ENCODE peak calls at places on chromosome 7, in ten cellular contexts. T is GM23248, U is OCI-LY7, V is hepatocyte, D is A549, G is IMR-90, W is Karpas-422, J is PC-9, L is fibroblast of lung, R is osteoblast. M is an unnamed sample.

GRCh38 chr7:29622335-29623265 is 59.0 kb downstream of the PRR15 start:
- DNase-seq in D (peak), W (no peak), G (peak), U (no peak), J (peak), L (peak), T (peak), R (peak), V (peak), M (peak)

GRCh38 chr7:73972614-73973013 is 55.4 kb upstream of the ELN start:
- DNase-seq in D (no peak), L (no peak), J (no peak), W (no peak), T (no peak), R (peak), U (no peak), G (no peak), V (no peak), M (no peak)

GRCh38 chr7:122726881-122727280 is 24.2 kb upstream of the RNF148 start:
- DNase-seq in V (no peak), G (no peak), L (no peak), J (no peak), D (no peak), W (no peak), T (no peak), U (no peak), R (no peak), M (no peak)

GRCh38 chr7:27095050-27095896 is 527 bp downstream of the HOXA1 start:
- DNase-seq in W (peak), L (no peak), R (peak), V (no peak), T (no peak), G (peak), U (peak), D (no peak), J (no peak), M (no peak)

GRCh38 chr7:104029765-104030164 is 40.3 kb upstream of the RELN start:
- DNase-seq in J (no peak), U (no peak), V (no peak), D (no peak), L (no peak), W (no peak), G (no peak), T (no peak), R (no peak), M (no peak)

GRCh38 chr7:104059103-104059502 is 69.6 kb upstream of the RELN start:
- DNase-seq in W (no peak), V (no peak), U (no peak), T (no peak), L (no peak), G (no peak), R (no peak), D (no peak), J (no peak), M (no peak)

GRCh38 chr7:51067757-51068156 is 248.9 kb downstream of the COBL start:
- DNase-seq in D (peak), J (peak), R (peak), V (peak), U (peak), T (peak), L (peak), G (peak), W (peak), M (peak)

GRCh38 chr7:4958477-4959301 is at the start of gene MMD2:
- DNase-seq in W (no peak), U (no peak), V (no peak), J (no peak), L (no peak), G (no peak), D (no peak), T (no peak), R (no peak), M (no peak)

GRCh38 chr7:39291644-39292411 is 274.4 kb upstream of the YAE1 start:
- DNase-seq in U (no peak), T (no peak), D (no peak), J (no peak), G (no peak), V (no peak), W (no peak), L (no peak), R (no peak), M (no peak)

GRCh38 chr7:17412883-17413282 is 114.4 kb downstream of the AHR start:
- DNase-seq in T (no peak), R (no peak), U (no peak), V (no peak), L (no peak), W (no peak), J (no peak), D (no peak), G (no peak), M (no peak)

GRCh38 chr7:122764902-122765301 is 62.2 kb upstream of the RNF148 start:
- DNase-seq in V (no peak), T (no peak), J (no peak), R (no peak), U (no peak), L (no peak), G (no peak), W (no peak), D (no peak), M (no peak)

GRCh38 chr7:25831901-25832411 is 320.0 kb upstream of the NFE2L3 start:
- DNase-seq in R (no peak), T (no peak), D (no peak), L (peak), G (peak), J (no peak), V (no peak), U (no peak), W (no peak), M (no peak)

GRCh38 chr7:150756858-150757257 is 19.6 kb downstream of the GIMAP5 start:
- DNase-seq in G (no peak), T (peak), R (no peak), J (no peak), D (no peak), W (peak), U (no peak), V (no peak), L (no peak), M (no peak)

GRCh38 chr7:106793015-106793651 is 71.9 kb upstream of the PIK3CG start:
- DNase-seq in R (no peak), W (peak), G (peak), U (peak), D (peak), L (peak), T (peak), V (peak), J (no peak), M (no peak)

GRCh38 chr7:1372063-1372462 is 87.2 kb downstream of the MICALL2 start:
- DNase-seq in J (no peak), T (no peak), W (no peak), U (no peak), D (no peak), V (no peak), L (no peak), R (no peak), G (no peak), M (no peak)

GRCh38 chr7:27182285-27182827 is 2.7 kb downstream of the HOXA11 start:
- DNase-seq in V (no peak), G (no peak), T (no peak), J (no peak), W (no peak), D (no peak), U (no peak), R (peak), L (no peak), M (no peak)

GRCh38 chr7:414681-415560 is 104.7 kb downstream of the PDGFA start:
- DNase-seq in U (no peak), L (no peak), G (no peak), T (no peak), V (no peak), W (no peak), J (no peak), R (peak), D (no peak), M (no peak)

GRCh38 chr7:18356195-18356645 is 139.3 kb upstream of the HDAC9 start:
- DNase-seq in R (peak), G (peak), W (peak), U (peak), L (peak), J (no peak), V (peak), T (peak), D (peak), M (peak)

GRCh38 chr7:140889150-140889549 is 35.6 kb downstream of the BRAF start:
- DNase-seq in J (no peak), L (no peak), W (no peak), R (no peak), U (no peak), D (no peak), V (no peak), G (no peak), T (no peak), M (no peak)

GRCh38 chr7:110790992-110791391 is 299.9 kb upstream of the LRRN3 start:
- DNase-seq in V (no peak), D (no peak), G (peak), T (peak), L (no peak), U (no peak), J (no peak), W (no peak), R (no peak), M (no peak)

GRCh38 chr7:84025332-84025927 is 169.2 kb downstream of the SEMA3A start:
- DNase-seq in J (peak), V (peak), D (peak), R (peak), L (peak), W (no peak), T (peak), G (peak), U (no peak), M (peak)

GRCh38 chr7:17521437-17521836 is 223.0 kb downstream of the AHR start:
- DNase-seq in G (peak), W (no peak), R (peak), J (no peak), U (no peak), L (peak), V (no peak), D (no peak), T (peak), M (no peak)

GRCh38 chr7:79403451-79403850 is 50.0 kb downstream of the MAGI2 start:
- DNase-seq in T (peak), J (no peak), U (no peak), D (no peak), G (peak), L (peak), V (no peak), W (no peak), R (peak), M (no peak)

GRCh38 chr7:79403879-79404278 is 49.6 kb downstream of the MAGI2 start:
- DNase-seq in U (no peak), W (no peak), G (no peak), L (no peak), R (no peak), V (no peak), D (no peak), T (peak), J (no peak), M (no peak)

GRCh38 chr7:79400221-79400620 is 53.2 kb downstream of the MAGI2 start:
- DNase-seq in D (no peak), V (no peak), T (no peak), G (no peak), J (no peak), U (no peak), L (no peak), W (no peak), R (no peak), M (no peak)

GRCh38 chr7:79401254-79401653 is 52.2 kb downstream of the MAGI2 start:
- DNase-seq in R (no peak), G (no peak), T (no peak), V (no peak), J (no peak), U (no peak), D (no peak), W (no peak), L (no peak), M (no peak)

DNA sequence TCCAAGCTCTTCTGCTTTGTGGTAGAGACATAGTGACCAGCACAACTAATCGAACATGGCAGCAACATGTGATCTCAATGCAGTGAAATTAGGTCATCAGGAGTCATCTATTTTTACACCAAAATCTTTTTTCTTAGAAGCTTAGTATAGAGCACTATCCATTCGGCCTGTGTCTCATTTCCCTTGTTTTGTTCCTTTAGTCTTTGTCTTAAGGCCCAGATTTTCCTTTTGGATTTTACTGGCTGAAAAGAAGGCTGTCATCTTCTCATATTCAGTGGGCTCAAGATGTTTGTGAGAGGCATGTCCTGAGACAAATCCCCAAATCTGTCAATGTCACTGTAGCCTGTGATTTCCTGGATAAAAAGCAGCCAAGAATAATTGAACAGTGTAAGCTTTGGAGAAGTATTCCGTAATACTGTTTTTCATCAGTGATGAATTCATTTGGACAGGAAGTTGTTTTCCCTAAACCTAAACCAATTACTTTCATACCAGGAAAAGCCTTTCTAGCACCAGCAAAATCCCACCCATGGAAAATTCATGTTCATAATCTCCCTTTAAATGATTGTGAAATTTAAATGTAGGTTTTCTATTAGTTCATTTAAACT is 55.2 kb downstream of the MAGI2 start:
- DNase-seq in W (no peak), G (no peak), V (no peak), U (no peak), R (no peak), T (peak), L (peak), J (no peak), D (no peak), M (no peak)
- H3K4me2 ChIP-seq in W (no peak), G (no peak), V (no peak), U (no peak), R (peak), T (peak), L (peak), J (no peak), D (no peak), M (no peak)

GRCh38 chr7:98562336-98563182 is 54.5 kb upstream of the NPTX2 start:
- DNase-seq in L (no peak), D (no peak), G (no peak), W (peak), J (no peak), R (no peak), V (no peak), T (no peak), U (no peak), M (no peak)

GRCh38 chr7:98563183-98563495 is 53.9 kb upstream of the NPTX2 start:
- DNase-seq in R (no peak), L (no peak), V (no peak), W (no peak), J (no peak), D (no peak), U (no peak), G (no peak), T (no peak), M (no peak)

GRCh38 chr7:98557538-98558031 is 59.5 kb upstream of the NPTX2 start:
- DNase-seq in G (no peak), T (no peak), D (no peak), U (no peak), L (no peak), R (peak), V (peak), J (no peak), W (no peak), M (no peak)

GRCh38 chr7:98559219-98559618 is 57.9 kb upstream of the NPTX2 start:
- DNase-seq in T (no peak), W (no peak), G (no peak), L (no peak), V (no peak), U (no peak), J (no peak), R (no peak), D (no peak), M (no peak)

DNA sequence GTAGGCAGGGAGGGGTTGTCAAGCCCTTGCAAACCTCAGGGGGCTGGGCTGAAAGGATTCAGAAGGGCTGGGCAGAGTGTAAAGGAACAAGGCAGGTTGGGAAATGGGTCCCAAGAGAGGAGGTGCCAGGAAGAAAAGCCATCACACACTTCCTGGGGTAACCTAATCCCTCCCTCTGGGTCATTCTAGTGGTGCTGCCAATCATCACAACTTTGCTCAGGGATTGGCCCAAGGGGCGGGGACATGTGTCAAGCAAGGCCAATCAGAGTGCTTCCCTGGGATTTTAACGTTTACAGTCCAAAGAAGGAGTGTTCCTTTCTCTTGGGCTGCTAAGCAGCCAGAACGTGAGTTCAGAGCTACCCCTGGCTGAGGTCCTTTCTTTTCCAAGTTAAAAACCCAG is 57.1 kb upstream of the NPTX2 start:
- DNase-seq in V (no peak), U (peak), J (no peak), W (peak), G (no peak), D (no peak), L (no peak), R (no peak), T (no peak), M (no peak)
- H3K4me2 ChIP-seq in V (no peak), U (no peak), J (no peak), W (no peak), G (no peak), D (no peak), L (no peak), R (no peak), T (no peak), M (peak)

GRCh38 chr7:75732764-75733630 is 5.7 kb downstream of the HIP1 start:
- DNase-seq in L (peak), J (no peak), W (no peak), R (peak), U (peak), T (peak), G (peak), D (peak), V (peak), M (no peak)
- H3K4me2 ChIP-seq in L (peak), J (no peak), W (no peak), R (peak), U (peak), T (peak), G (peak), D (peak), V (peak), M (no peak)

DNA sequence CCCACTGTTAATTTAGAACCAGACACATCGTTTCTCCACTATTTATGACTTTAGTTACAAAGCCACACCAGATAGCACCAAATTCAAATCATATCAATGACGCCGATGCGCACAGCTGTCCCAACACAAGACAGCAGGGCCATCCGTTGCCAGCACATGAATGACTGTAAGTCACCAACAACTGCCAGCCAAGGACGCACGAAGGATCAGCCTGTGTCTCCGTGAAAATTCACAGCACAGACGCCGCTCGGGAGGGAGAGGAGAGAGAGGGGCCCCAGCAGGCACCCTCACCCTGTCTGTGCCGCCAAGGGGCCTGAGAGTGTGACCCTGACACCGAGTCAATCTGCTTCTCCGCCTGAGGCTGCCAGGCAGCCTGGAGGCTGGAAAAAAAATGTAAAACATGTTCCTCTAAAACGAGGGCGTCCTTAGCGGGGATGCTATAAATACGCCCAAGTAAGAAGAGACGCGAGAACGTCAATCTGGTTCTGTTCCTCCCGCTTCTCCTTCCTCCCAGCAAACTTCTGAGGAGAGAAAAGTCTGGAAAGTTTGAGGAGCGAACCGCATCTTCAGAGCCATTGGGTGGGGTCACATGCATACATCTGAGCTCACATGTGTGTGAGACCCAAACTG is 111.2 kb downstream of the PTPRN2 start:
- DNase-seq in W (no peak), J (no peak), L (no peak), V (no peak), R (no peak), U (no peak), D (no peak), T (no peak), G (no peak), M (no peak)
- H3K4me2 ChIP-seq in W (no peak), J (no peak), L (no peak), V (no peak), R (no peak), U (no peak), D (no peak), T (no peak), G (no peak), M (no peak)